ENCODE peak calls at places on chromosomes 16 and 17, in eight cellular contexts. Q is GM20000, J is AML-193, W is A549, O is AG09309, N is Daoy, S is activated B cell treated with CpG ODN at 0.5 μM for 24 hours, B is occipital lobe. M is an unnamed sample.

GRCh38 chr17:15171433-15172047 is 93.6 kb downstream of the PMP22 start:
- DNase-seq in Q (peak; percentile 8), J (peak; percentile 10), W (peak; percentile 75), O (peak; percentile 53), N (peak; percentile 83), S (no peak), B (peak; percentile 25), M (peak; percentile 22)

GRCh38 chr17:68399638-68400403 is 57.5 kb downstream of the WIPI1 start:
- DNase-seq in Q (no peak), J (no peak), W (no peak), O (no peak), N (no peak), S (no peak), B (no peak), M (no peak)

GRCh38 chr17:36594626-36595401 is 3.1 kb downstream of the DHRS11 start:
- DNase-seq in Q (no peak), J (no peak), W (no peak), O (no peak), N (no peak), S (no peak), B (no peak), M (no peak)

GRCh38 chr17:14580494-14580893 is 279.6 kb downstream of the HS3ST3B1 start:
- DNase-seq in Q (no peak), J (no peak), W (no peak), O (peak; percentile 44), N (peak; percentile 40), S (no peak), B (no peak), M (no peak)

GRCh38 chr16:10940501-10941079 is 1.7 kb downstream of the DEXI start:
- DNase-seq in Q (no peak), J (no peak), W (no peak), O (no peak), N (no peak), S (no peak), B (no peak), M (no peak)

GRCh38 chr17:79760197-79760906 is 17.6 kb upstream of the CBX2 start:
- DNase-seq in Q (no peak), J (no peak), W (no peak), O (no peak), N (no peak), S (no peak), B (no peak), M (no peak)

GRCh38 chr17:51258756-51259573 is 884 bp downstream of the MBTD1 start:
- DNase-seq in Q (peak; percentile 11), J (peak; percentile 16), W (peak; percentile 23), O (no peak), N (no peak), S (no peak), B (peak; percentile 6), M (peak; percentile 19)

GRCh38 chr16:19555938-19556778 is 655 bp downstream of the VPS35L start:
- DNase-seq in Q (peak; percentile 33), J (peak; percentile 26), W (peak; percentile 68), O (no peak), N (peak; percentile 88), S (peak; percentile 19), B (no peak), M (peak; percentile 72)

GRCh38 chr17:3796110-3796821 is 4.7 kb downstream of the ITGAE start:
- DNase-seq in Q (peak; percentile 85), J (no peak), W (no peak), O (no peak), N (peak; percentile 27), S (peak; percentile 49), B (no peak), M (no peak)

GRCh38 chr16:21179126-21179982 is 20.9 kb downstream of the LDAF1 start:
- DNase-seq in Q (no peak), J (no peak), W (no peak), O (no peak), N (no peak), S (no peak), B (no peak), M (no peak)

GRCh38 chr17:64095144-64095882 is 34.6 kb downstream of the ERN1 start:
- DNase-seq in Q (no peak), J (no peak), W (no peak), O (no peak), N (no peak), S (no peak), B (no peak), M (no peak)

GRCh38 chr17:66540131-66540781 is 237.8 kb downstream of the PRKCA start:
- DNase-seq in Q (no peak), J (no peak), W (no peak), O (no peak), N (peak; percentile 92), S (no peak), B (peak; percentile 90), M (peak; percentile 40)

GRCh38 chr17:63514477-63514876 is 8.7 kb upstream of the KCNH6 start:
- DNase-seq in Q (no peak), J (no peak), W (no peak), O (no peak), N (no peak), S (no peak), B (no peak), M (no peak)

GRCh38 chr16:84548971-84549844 is 44.7 kb upstream of the MEAK7 start:
- DNase-seq in Q (no peak), J (no peak), W (no peak), O (no peak), N (no peak), S (no peak), B (no peak), M (no peak)